ENCODE peak calls at places on chromosomes 1 and 21, in four cellular contexts. L, O, J and X are unnamed samples.

GRCh38 chr21:34190576-34191301 is 117.4 kb downstream of the MRPS6 start:
- DNase-seq in L (no peak), O (no peak), J (no peak), X (no peak)

GRCh38 chr1:117389779-117390178 is 22.5 kb downstream of the MAN1A2 start:
- DNase-seq in J (no peak), L (no peak), O (no peak), X (no peak)

GRCh38 chr1:206851611-206852010 is 13.8 kb upstream of the IL20 start:
- DNase-seq in J (no peak), L (no peak), O (no peak), X (no peak)

GRCh38 chr1:11279630-11280029 is 6.6 kb downstream of the UBIAD1 start:
- DNase-seq in J (no peak), O (no peak), L (no peak), X (no peak)

GRCh38 chr1:218521414-218522169 is 176.5 kb downstream of the TGFB2 start:
- DNase-seq in L (no peak), O (peak; percentile 41), J (peak; percentile 45), X (no peak)

GRCh38 chr1:151499355-151499754 is 11.8 kb upstream of the CGN start:
- DNase-seq in O (no peak), J (no peak), L (no peak), X (no peak)

GRCh38 chr1:112935474-112936289 is 20.3 kb downstream of the SLC16A1 start:
- DNase-seq in L (no peak), J (no peak), O (peak; percentile 26), X (no peak)

GRCh38 chr1:45864765-45865164 is 61.4 kb downstream of the MAST2 start:
- DNase-seq in L (no peak), J (no peak), O (no peak), X (no peak)

GRCh38 chr1:57146100-57146499 is 180.3 kb upstream of the C8B start:
- DNase-seq in O (no peak), J (no peak), L (no peak), X (no peak)

GRCh38 chr1:78758493-78758892 is 108.9 kb downstream of the IFI44 start:
- DNase-seq in O (no peak), J (no peak), L (no peak), X (no peak)

GRCh38 chr1:145708063-145708462 is 895 bp upstream of the PDZK1 start:
- DNase-seq in J (peak; percentile 28), O (no peak), L (peak; percentile 38), X (peak; percentile 87)

GRCh38 chr21:42058631-42059111 is 12.4 kb upstream of the UMODL1 start:
- DNase-seq in O (no peak), J (no peak), L (no peak), X (no peak)

GRCh38 chr21:43193651-43194302 is 25.0 kb downstream of the CRYAA start:
- DNase-seq in L (peak; percentile 38), J (no peak), O (no peak), X (no peak)

GRCh38 chr1:23772049-23772853 is 6.0 kb upstream of the PITHD1 start:
- DNase-seq in L (peak; percentile 75), J (peak; percentile 67), O (peak; percentile 64), X (peak; percentile 82)

GRCh38 chr1:110370827-110371226 is 20.0 kb downstream of the SLC16A4 start:
- DNase-seq in O (no peak), J (no peak), L (no peak), X (no peak)

GRCh38 chr1:54998677-54999076 is at the start of gene BSND:
- DNase-seq in O (no peak), J (no peak), L (no peak), X (no peak)

GRCh38 chr1:212608956-212609700 is 567 bp downstream of the ATF3 start:
- DNase-seq in L (peak; percentile 87), O (no peak), J (peak; percentile 36), X (peak; percentile 67)

GRCh38 chr1:220045356-220046051 is 801 bp downstream of the EPRS1 start:
- DNase-seq in L (peak; percentile 22), J (peak; percentile 4), O (no peak), X (peak; percentile 44)

GRCh38 chr1:165329104-165329503 is 27.4 kb downstream of the LMX1A start:
- DNase-seq in L (no peak), O (no peak), J (no peak), X (no peak)

GRCh38 chr1:73056826-73057225 is 774.5 kb upstream of the NEGR1 start:
- DNase-seq in O (no peak), L (no peak), J (no peak), X (no peak)

GRCh38 chr1:210328032-210328745 is 513 bp upstream of the HHAT start:
- DNase-seq in L (peak; percentile 49), O (no peak), J (no peak), X (no peak)

GRCh38 chr1:167509587-167509986 is 8.7 kb downstream of the CD247 start:
- DNase-seq in L (no peak), O (no peak), J (no peak), X (no peak)

GRCh38 chr1:116290920-116291465 is 82.1 kb upstream of the ATP1A1 start:
- DNase-seq in O (no peak), L (no peak), J (no peak), X (no peak)

GRCh38 chr1:167126811-167127210 is 32.9 kb downstream of the STYXL2 start:
- DNase-seq in J (no peak), L (no peak), O (no peak), X (no peak)

DNA sequence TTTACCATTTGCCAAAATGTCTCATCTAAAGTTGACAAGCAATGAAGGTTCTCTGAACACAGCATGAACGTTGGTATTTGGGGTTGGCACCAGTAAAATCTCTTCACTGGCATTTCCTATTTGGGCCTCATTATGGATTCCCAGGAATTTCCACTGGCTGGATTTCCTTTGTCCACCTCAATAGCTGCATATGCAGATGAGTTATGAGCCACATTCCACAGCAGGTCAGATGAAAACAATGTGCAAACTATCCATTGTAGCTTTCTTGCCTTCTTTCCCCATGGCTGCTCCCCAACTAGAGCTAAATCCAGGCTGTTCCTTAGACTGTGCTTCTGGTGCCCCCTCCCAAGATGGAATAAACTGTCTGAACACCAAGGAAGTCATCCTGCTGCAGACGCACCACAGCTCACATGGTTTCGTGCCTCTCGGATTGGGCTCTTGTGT is 168.1 kb upstream of the FGGY start:
- DNase-seq in O (no peak), J (no peak), L (no peak), X (no peak)
- TF ChIP-seq JUND in O (no peak), J (no peak), L (peak; percentile 21), X (no peak)

DNA sequence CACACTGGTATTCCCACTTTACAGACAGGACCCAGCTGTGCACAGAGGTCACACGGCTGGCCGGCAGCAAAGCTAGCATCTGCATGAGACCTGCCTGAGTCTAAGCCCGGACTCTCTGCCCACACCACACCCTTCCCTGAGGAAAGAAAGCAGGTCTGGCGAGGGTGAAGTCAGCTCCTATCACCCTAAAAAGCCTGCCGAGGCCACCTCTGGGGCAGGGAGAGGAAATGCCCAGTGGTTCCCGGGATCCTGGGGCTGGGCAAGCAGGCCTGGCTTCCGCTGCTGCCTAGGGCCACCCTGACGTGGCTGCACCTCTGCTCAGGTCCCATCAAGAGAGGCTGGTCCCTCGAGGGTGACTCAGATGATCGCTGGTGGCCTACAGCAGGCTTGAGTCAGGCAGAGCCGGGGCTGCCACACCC is 42.2 kb downstream of the RAP1GAP start:
- DNase-seq in O (no peak), L (no peak), J (no peak), X (no peak)
- TF ChIP-seq JUND in O (no peak), L (no peak), J (no peak), X (no peak)

GRCh38 chr1:244217711-244218110 is 166.6 kb downstream of the ZBTB18 start:
- DNase-seq in O (no peak), J (no peak), L (no peak), X (no peak)
- TF ChIP-seq JUND in O (no peak), J (no peak), L (no peak), X (no peak)

GRCh38 chr1:58477390-58477789 is 69.1 kb downstream of the OMA1 start:
- DNase-seq in O (no peak), J (no peak), L (no peak), X (no peak)
- TF ChIP-seq JUND in O (no peak), J (no peak), L (no peak), X (no peak)

GRCh38 chr1:241271427-241271826 is 85.6 kb downstream of the RGS7 start:
- DNase-seq in J (no peak), O (no peak), L (no peak), X (no peak)
- TF ChIP-seq JUND in J (no peak), O (no peak), L (no peak), X (no peak)